ENCODE peak calls at places on chromosomes 7 and 10, in eight cellular contexts. T is T-helper 17 cell, C is left cardiac atrium, J is left lung, I is Right ventricle myocardium inferior, U is WTC11, M is psoas muscle, G is DND-41. D is an unnamed sample.

GRCh38 chr10:56317603-56318002 is 43.5 kb downstream of the ZWINT start:
- ATAC-seq in I (no peak), T (no peak), U (no peak), G (no peak), J (no peak), M (no peak), C (no peak), D (no peak)

GRCh38 chr10:62112963-62113362 is 155.7 kb downstream of the RTKN2 start:
- ATAC-seq in U (no peak), I (no peak), G (no peak), T (no peak), M (no peak), J (peak), C (no peak), D (no peak)

GRCh38 chr7:112649560-112649959 is 140.6 kb downstream of the TMEM168 start:
- ATAC-seq in J (no peak), G (no peak), C (no peak), I (no peak), M (no peak), U (no peak), T (no peak), D (no peak)

GRCh38 chr10:13684252-13684791 is 97.6 kb downstream of the PRPF18 start:
- ATAC-seq in M (peak), U (no peak), J (peak), T (no peak), C (peak), I (peak), G (no peak), D (peak)

GRCh38 chr7:150850273-150850672 is 2.0 kb upstream of the AOC1 start:
- ATAC-seq in J (no peak), U (no peak), M (no peak), G (no peak), C (no peak), I (no peak), T (no peak), D (no peak)

GRCh38 chr10:120813085-120813484 is 38.1 kb upstream of the WDR11 start:
- ATAC-seq in C (no peak), M (no peak), G (no peak), U (no peak), J (peak), T (no peak), I (no peak), D (no peak)

GRCh38 chr7:52851547-52851946 is 183.9 kb upstream of the POM121L12 start:
- ATAC-seq in I (no peak), T (no peak), G (no peak), C (no peak), U (no peak), J (no peak), M (no peak), D (no peak)

GRCh38 chr7:127959770-127960169 is 71.5 kb downstream of the LRRC4 start:
- ATAC-seq in C (no peak), G (no peak), T (no peak), U (no peak), J (no peak), I (no peak), M (no peak), D (no peak)

GRCh38 chr7:39810204-39810642 is 139.8 kb upstream of the CDK13 start:
- ATAC-seq in J (no peak), I (no peak), U (peak), M (no peak), T (no peak), C (no peak), G (no peak), D (no peak)

GRCh38 chr7:101560856-101561255 is 68.2 kb downstream of the MYL10 start:
- ATAC-seq in M (no peak), G (no peak), J (no peak), T (no peak), C (no peak), U (no peak), I (no peak), D (no peak)

GRCh38 chr10:78931333-78932083 is 137.3 kb upstream of the ZMIZ1 start:
- ATAC-seq in T (no peak), I (peak), C (peak), M (no peak), G (no peak), U (peak), J (peak), D (peak)

GRCh38 chr7:156380261-156380660 is 260.3 kb upstream of the RNF32 start:
- ATAC-seq in I (no peak), M (no peak), J (peak), C (no peak), U (no peak), G (no peak), T (no peak), D (no peak)

GRCh38 chr7:101884671-101885596 is 67.5 kb downstream of the CUX1 start:
- ATAC-seq in U (peak), I (no peak), M (no peak), J (no peak), C (no peak), G (peak), T (peak), D (no peak)

GRCh38 chr7:141073641-141074161 is at the start of gene TMEM178B:
- ATAC-seq in U (peak), J (no peak), C (peak), T (peak), G (no peak), I (no peak), M (peak), D (no peak)

GRCh38 chr10:15150563-15150962 is 17.9 kb downstream of the NMT2 start:
- ATAC-seq in C (no peak), T (no peak), J (no peak), U (no peak), I (no peak), M (no peak), G (no peak), D (no peak)

GRCh38 chr7:121714559-121715303 is 158.2 kb upstream of the PTPRZ1 start:
- ATAC-seq in C (no peak), I (no peak), U (peak), G (no peak), T (no peak), M (no peak), J (peak), D (no peak)

GRCh38 chr10:114970515-114970914 is 32.5 kb downstream of the TRUB1 start:
- ATAC-seq in U (peak), C (peak), T (no peak), G (peak), I (no peak), J (no peak), M (peak), D (no peak)

D was measured in gastroesophageal sphincter.